ENCODE peak calls at places on chromosome 18, in nine cellular contexts. One of them, this sample, is unnamed.
A peak's percentile ranks its signal among the peaks of the same experiment; 100 is the strongest.

GRCh38 chr18:59460060-59460395 is 101.0 kb upstream of the LMAN1 start:
- DNase-seq in pancreas: no peak
- DNase-seq in H9: no peak
- DNase-seq in thyroid gland: no peak
- DNase-seq in left lung: no peak
- DNase-seq in small intestine: no peak
- DNase-seq in endothelial cell of umbilical vein: no peak
- DNase-seq in CD8-positive, alpha-beta memory T cell: no peak
- DNase-seq in GM23248: no peak
- DNase-seq in this sample: no peak

GRCh38 chr18:46053368-46054095 is 18.5 kb downstream of the PSTPIP2 start:
- DNase-seq in pancreas: no peak
- DNase-seq in H9: no peak
- DNase-seq in thyroid gland: no peak
- DNase-seq in left lung: no peak
- DNase-seq in small intestine: no peak
- DNase-seq in endothelial cell of umbilical vein: no peak
- DNase-seq in CD8-positive, alpha-beta memory T cell: no peak
- DNase-seq in GM23248: peak; percentile 42
- DNase-seq in this sample: no peak

GRCh38 chr18:28576941-28577340 is 400.0 kb upstream of the CDH2 start:
- DNase-seq in pancreas: no peak
- DNase-seq in H9: no peak
- DNase-seq in thyroid gland: no peak
- DNase-seq in left lung: no peak
- DNase-seq in small intestine: no peak
- DNase-seq in endothelial cell of umbilical vein: no peak
- DNase-seq in CD8-positive, alpha-beta memory T cell: no peak
- DNase-seq in GM23248: peak; percentile 30
- DNase-seq in this sample: no peak

GRCh38 chr18:62790836-62791772 is 75.8 kb downstream of the PHLPP1 start:
- DNase-seq in pancreas: no peak
- DNase-seq in H9: no peak
- DNase-seq in thyroid gland: no peak
- DNase-seq in left lung: no peak
- DNase-seq in small intestine: no peak
- DNase-seq in endothelial cell of umbilical vein: no peak
- DNase-seq in CD8-positive, alpha-beta memory T cell: no peak
- DNase-seq in GM23248: peak; percentile 65
- DNase-seq in this sample: no peak

GRCh38 chr18:75293591-75293990 is 83.0 kb downstream of the TSHZ1 start:
- DNase-seq in pancreas: no peak
- DNase-seq in H9: no peak
- DNase-seq in thyroid gland: no peak
- DNase-seq in left lung: no peak
- DNase-seq in small intestine: no peak
- DNase-seq in endothelial cell of umbilical vein: no peak
- DNase-seq in CD8-positive, alpha-beta memory T cell: no peak
- DNase-seq in GM23248: no peak
- DNase-seq in this sample: no peak

GRCh38 chr18:31697351-31698298 is 13.2 kb upstream of the B4GALT6 start:
- DNase-seq in pancreas: no peak
- DNase-seq in H9: no peak
- DNase-seq in thyroid gland: no peak
- DNase-seq in left lung: no peak
- DNase-seq in small intestine: no peak
- DNase-seq in endothelial cell of umbilical vein: no peak
- DNase-seq in CD8-positive, alpha-beta memory T cell: no peak
- DNase-seq in GM23248: no peak
- DNase-seq in this sample: no peak

GRCh38 chr18:50696929-50697328 is 122.9 kb downstream of the MRO start:
- DNase-seq in pancreas: no peak
- DNase-seq in H9: no peak
- DNase-seq in thyroid gland: no peak
- DNase-seq in left lung: no peak
- DNase-seq in small intestine: no peak
- DNase-seq in endothelial cell of umbilical vein: no peak
- DNase-seq in CD8-positive, alpha-beta memory T cell: no peak
- DNase-seq in GM23248: no peak
- DNase-seq in this sample: no peak

GRCh38 chr18:45567123-45567522 is 48.2 kb upstream of the SLC14A2 start:
- DNase-seq in pancreas: no peak
- DNase-seq in H9: peak; percentile 38
- DNase-seq in thyroid gland: no peak
- DNase-seq in left lung: no peak
- DNase-seq in small intestine: no peak
- DNase-seq in endothelial cell of umbilical vein: no peak
- DNase-seq in CD8-positive, alpha-beta memory T cell: no peak
- DNase-seq in GM23248: peak; percentile 53
- DNase-seq in this sample: no peak

GRCh38 chr18:8153887-8154583 is 455.2 kb upstream of the RAB12 start:
- DNase-seq in pancreas: no peak
- DNase-seq in H9: no peak
- DNase-seq in thyroid gland: no peak
- DNase-seq in left lung: no peak
- DNase-seq in small intestine: no peak
- DNase-seq in endothelial cell of umbilical vein: no peak
- DNase-seq in CD8-positive, alpha-beta memory T cell: no peak
- DNase-seq in GM23248: peak; percentile 88
- DNase-seq in this sample: no peak

GRCh38 chr18:6431659-6432318 is 17.1 kb upstream of the L3MBTL4 start:
- DNase-seq in pancreas: no peak
- DNase-seq in H9: no peak
- DNase-seq in thyroid gland: no peak
- DNase-seq in left lung: no peak
- DNase-seq in small intestine: no peak
- DNase-seq in endothelial cell of umbilical vein: no peak
- DNase-seq in CD8-positive, alpha-beta memory T cell: no peak
- DNase-seq in GM23248: no peak
- DNase-seq in this sample: no peak

GRCh38 chr18:2948038-2948437 is 64.9 kb downstream of the LPIN2 start:
- DNase-seq in pancreas: peak; percentile 53
- DNase-seq in H9: no peak
- DNase-seq in thyroid gland: no peak
- DNase-seq in left lung: no peak
- DNase-seq in small intestine: peak; percentile 46
- DNase-seq in endothelial cell of umbilical vein: peak; percentile 62
- DNase-seq in CD8-positive, alpha-beta memory T cell: no peak
- DNase-seq in GM23248: peak; percentile 55
- DNase-seq in this sample: peak; percentile 50

GRCh38 chr18:79935098-79935480 is 16.4 kb downstream of the SLC66A2 start:
- DNase-seq in pancreas: no peak
- DNase-seq in H9: peak; percentile 15
- DNase-seq in thyroid gland: no peak
- DNase-seq in left lung: peak; percentile 8
- DNase-seq in small intestine: no peak
- DNase-seq in endothelial cell of umbilical vein: no peak
- DNase-seq in CD8-positive, alpha-beta memory T cell: no peak
- DNase-seq in GM23248: no peak
- DNase-seq in this sample: no peak

DNA sequence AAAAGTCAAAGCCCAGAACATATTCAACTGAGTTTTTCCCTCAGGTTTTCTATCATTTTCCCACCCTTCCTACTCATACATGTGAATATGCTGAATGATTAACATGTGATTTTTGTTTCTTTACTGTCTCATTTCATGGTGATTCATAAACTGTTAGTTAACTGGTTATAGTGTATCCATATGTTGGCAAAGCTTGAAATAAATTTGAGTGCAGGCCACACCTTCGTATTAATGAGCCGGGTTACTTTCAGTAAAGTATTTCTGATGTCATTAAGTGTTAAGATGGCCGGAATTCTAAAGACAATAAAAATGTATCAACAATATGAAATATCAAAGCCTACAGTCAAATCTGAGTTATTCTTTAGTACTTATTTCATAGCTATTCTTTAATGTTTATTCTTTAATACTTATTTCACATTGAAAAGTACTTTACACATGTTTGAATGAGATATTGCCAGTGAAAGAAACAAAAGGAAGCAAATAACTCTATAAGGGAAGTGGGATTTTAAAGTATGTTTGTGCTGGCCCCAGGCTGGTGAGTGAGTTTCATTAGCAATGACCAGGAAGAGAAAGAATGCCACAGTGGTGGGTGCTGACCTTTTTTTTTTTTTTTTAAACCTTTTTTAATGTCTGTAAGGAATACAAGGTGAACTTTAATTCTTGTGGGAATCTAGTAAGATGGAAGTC is 178.6 kb downstream of the NEDD4L start:
- DNase-seq in pancreas: no peak
- DNase-seq in H9: no peak
- DNase-seq in thyroid gland: no peak
- DNase-seq in left lung: no peak
- DNase-seq in small intestine: peak; percentile 61
- DNase-seq in endothelial cell of umbilical vein: peak; percentile 76
- DNase-seq in CD8-positive, alpha-beta memory T cell: no peak
- DNase-seq in GM23248: peak; percentile 70
- DNase-seq in this sample: no peak
- H3K4me1 ChIP-seq in pancreas: peaks cover 37% of the 10 kb centered on the region
- H3K4me1 ChIP-seq in H9: peaks cover 10% of the 10 kb centered on the region
- H3K4me1 ChIP-seq in thyroid gland: peaks cover 57% of the 10 kb centered on the region
- H3K4me1 ChIP-seq in left lung: no peaks in the 10 kb centered on the region
- H3K4me1 ChIP-seq in small intestine: peaks cover 2% of the 10 kb centered on the region
- H3K4me1 ChIP-seq in endothelial cell of umbilical vein: peaks cover 57% of the 10 kb centered on the region
- H3K4me1 ChIP-seq in CD8-positive, alpha-beta memory T cell: no peaks in the 10 kb centered on the region
- H3K4me1 ChIP-seq in GM23248: peaks cover 49% of the 10 kb centered on the region
- H3K4me1 ChIP-seq in this sample: peaks cover 25% of the 10 kb centered on the region

DNA sequence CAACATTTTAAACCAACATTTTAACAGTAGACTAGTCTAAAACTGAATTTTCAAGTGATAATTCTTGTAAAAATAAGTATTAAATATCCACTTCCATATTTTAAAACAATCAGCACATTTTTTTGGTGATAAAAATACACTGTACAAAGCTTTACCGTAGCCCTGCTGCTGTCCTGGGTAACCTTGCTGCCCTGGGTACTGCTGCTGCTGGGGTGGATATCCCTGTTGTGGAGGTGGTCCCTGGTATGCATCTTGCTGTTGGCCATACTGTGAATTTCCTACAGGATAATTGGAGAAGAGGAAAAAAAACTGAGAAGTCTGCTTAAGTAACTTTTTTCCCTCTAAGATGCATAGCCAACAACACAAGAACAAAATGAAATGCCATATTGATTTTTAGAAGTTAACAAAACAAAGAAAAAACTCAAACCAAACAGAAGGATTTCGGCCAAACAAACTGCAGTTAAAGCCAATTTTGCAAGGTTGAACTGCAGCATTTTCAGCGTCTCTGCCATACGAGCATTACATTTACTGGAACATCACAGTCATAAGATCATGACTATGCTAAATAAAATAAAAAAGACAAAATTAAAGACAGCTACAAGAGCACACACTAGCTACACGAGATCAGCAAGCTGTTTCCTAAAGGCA is 55.4 kb downstream of the SS18 start:
- DNase-seq in pancreas: no peak
- DNase-seq in H9: no peak
- DNase-seq in thyroid gland: no peak
- DNase-seq in left lung: no peak
- DNase-seq in small intestine: no peak
- DNase-seq in endothelial cell of umbilical vein: no peak
- DNase-seq in CD8-positive, alpha-beta memory T cell: no peak
- DNase-seq in GM23248: no peak
- DNase-seq in this sample: no peak
- H3K9me3 ChIP-seq in pancreas: no peaks in the 10 kb centered on the region
- H3K9me3 ChIP-seq in H9: no peaks in the 10 kb centered on the region
- H3K9me3 ChIP-seq in thyroid gland: no peaks in the 10 kb centered on the region
- H3K9me3 ChIP-seq in left lung: no peaks in the 10 kb centered on the region
- H3K9me3 ChIP-seq in small intestine: no peaks in the 10 kb centered on the region
- H3K9me3 ChIP-seq in endothelial cell of umbilical vein: no peaks in the 10 kb centered on the region
- H3K9me3 ChIP-seq in CD8-positive, alpha-beta memory T cell: no peaks in the 10 kb centered on the region
- H3K9me3 ChIP-seq in GM23248: no peaks in the 10 kb centered on the region
- H3K9me3 ChIP-seq in this sample: no peaks in the 10 kb centered on the region

DNA sequence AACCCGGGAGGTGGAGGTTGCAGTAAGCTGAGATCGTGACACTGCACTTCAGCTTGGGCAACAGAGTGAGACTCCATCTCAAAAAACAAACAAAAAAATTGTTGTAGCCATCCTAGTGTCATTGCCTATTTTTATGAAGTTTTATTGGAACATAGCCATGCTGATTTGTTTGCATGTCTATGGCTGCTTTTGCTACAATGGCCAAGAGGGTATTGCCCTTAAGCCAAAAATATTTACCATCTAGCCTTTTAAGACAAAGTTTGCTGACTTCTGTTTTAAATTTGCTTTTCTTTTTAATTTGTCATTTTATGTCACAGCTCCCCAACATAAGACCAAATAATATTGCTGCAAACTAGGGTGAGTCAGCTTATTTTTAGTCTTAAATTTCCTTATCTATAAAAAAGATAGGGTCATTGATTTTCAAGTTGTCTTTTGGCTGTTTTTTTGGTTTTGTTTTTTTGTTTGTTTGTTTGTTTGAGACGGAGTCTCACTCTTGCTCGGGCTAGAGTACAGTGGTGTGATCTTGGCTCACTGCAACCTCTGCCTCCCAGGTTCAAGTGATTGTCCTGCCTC is 70.0 kb upstream of the CABLES1 start:
- DNase-seq in pancreas: no peak
- DNase-seq in H9: no peak
- DNase-seq in thyroid gland: no peak
- DNase-seq in left lung: no peak
- DNase-seq in small intestine: no peak
- DNase-seq in endothelial cell of umbilical vein: no peak
- DNase-seq in CD8-positive, alpha-beta memory T cell: no peak
- DNase-seq in GM23248: no peak
- DNase-seq in this sample: no peak
- H3K4me1 ChIP-seq in pancreas: no peaks in the 10 kb centered on the region
- H3K4me1 ChIP-seq in H9: no peaks in the 10 kb centered on the region
- H3K4me1 ChIP-seq in thyroid gland: no peaks in the 10 kb centered on the region
- H3K4me1 ChIP-seq in left lung: no peaks in the 10 kb centered on the region
- H3K4me1 ChIP-seq in small intestine: no peaks in the 10 kb centered on the region
- H3K4me1 ChIP-seq in endothelial cell of umbilical vein: no peaks in the 10 kb centered on the region
- H3K4me1 ChIP-seq in CD8-positive, alpha-beta memory T cell: peaks cover 33% of the 10 kb centered on the region
- H3K4me1 ChIP-seq in GM23248: peaks cover under 1% of the 10 kb centered on the region
- H3K4me1 ChIP-seq in this sample: no peaks in the 10 kb centered on the region

GRCh38 chr18:72283148-72283925 is 260.8 kb downstream of the CBLN2 start:
- DNase-seq in pancreas: no peak
- DNase-seq in H9: no peak
- DNase-seq in thyroid gland: no peak
- DNase-seq in left lung: no peak
- DNase-seq in small intestine: no peak
- DNase-seq in endothelial cell of umbilical vein: no peak
- DNase-seq in CD8-positive, alpha-beta memory T cell: no peak
- DNase-seq in GM23248: no peak
- DNase-seq in this sample: no peak
- H3K9me3 ChIP-seq in pancreas: no peaks in the 10 kb centered on the region
- H3K9me3 ChIP-seq in H9: no peaks in the 10 kb centered on the region
- H3K9me3 ChIP-seq in thyroid gland: no peaks in the 10 kb centered on the region
- H3K9me3 ChIP-seq in left lung: no peaks in the 10 kb centered on the region
- H3K9me3 ChIP-seq in small intestine: no peaks in the 10 kb centered on the region
- H3K9me3 ChIP-seq in endothelial cell of umbilical vein: no peaks in the 10 kb centered on the region
- H3K9me3 ChIP-seq in CD8-positive, alpha-beta memory T cell: no peaks in the 10 kb centered on the region
- H3K9me3 ChIP-seq in GM23248: peaks cover 6% of the 10 kb centered on the region
- H3K9me3 ChIP-seq in this sample: no peaks in the 10 kb centered on the region

GRCh38 chr18:35118641-35119040 is 77.4 kb downstream of the MAPRE2 start:
- DNase-seq in pancreas: no peak
- DNase-seq in H9: no peak
- DNase-seq in thyroid gland: no peak
- DNase-seq in left lung: no peak
- DNase-seq in small intestine: no peak
- DNase-seq in endothelial cell of umbilical vein: no peak
- DNase-seq in CD8-positive, alpha-beta memory T cell: no peak
- DNase-seq in GM23248: no peak
- DNase-seq in this sample: no peak
- H3K4me1 ChIP-seq in pancreas: peaks cover 6% of the 10 kb centered on the region
- H3K4me1 ChIP-seq in H9: no peaks in the 10 kb centered on the region
- H3K4me1 ChIP-seq in thyroid gland: peaks cover 18% of the 10 kb centered on the region
- H3K4me1 ChIP-seq in left lung: no peaks in the 10 kb centered on the region
- H3K4me1 ChIP-seq in small intestine: no peaks in the 10 kb centered on the region
- H3K4me1 ChIP-seq in endothelial cell of umbilical vein: no peaks in the 10 kb centered on the region
- H3K4me1 ChIP-seq in CD8-positive, alpha-beta memory T cell: peaks cover 8% of the 10 kb centered on the region
- H3K4me1 ChIP-seq in GM23248: peaks cover 9% of the 10 kb centered on the region
- H3K4me1 ChIP-seq in this sample: no peaks in the 10 kb centered on the region

This sample was measured in mucosa of descending colon.